ENCODE peak calls at places on chromosomes 16 and 17, in four cellular contexts. V is AG04449, M is M059J, A is psoas muscle. W is an unnamed sample.

GRCh38 chr17:4539576-4540223 is 15.5 kb downstream of the MYBBP1A start:
- DNase-seq in V (no peak), M (no peak), A (no peak), W (no peak)

GRCh38 chr17:62892870-62893338 is 73.1 kb upstream of the TANC2 start:
- DNase-seq in V (peak), M (peak), A (no peak), W (no peak)

GRCh38 chr17:63436523-63437110 is 9.5 kb downstream of the CYB561 start:
- DNase-seq in V (no peak), M (no peak), A (no peak), W (no peak)

GRCh38 chr17:14389656-14390055 is 88.8 kb downstream of the HS3ST3B1 start:
- DNase-seq in V (no peak), M (no peak), A (no peak), W (no peak)

GRCh38 chr16:56948234-56948633 is 13.5 kb upstream of the CETP start:
- DNase-seq in V (no peak), M (no peak), A (no peak), W (no peak)

GRCh38 chr16:84663433-84664101 is 15.3 kb downstream of the KLHL36 start:
- DNase-seq in V (no peak), M (no peak), A (no peak), W (no peak)

GRCh38 chr17:81392909-81393654 is 2.2 kb upstream of the BAHCC1 start:
- DNase-seq in V (no peak), M (no peak), A (peak), W (no peak)

GRCh38 chr16:81623365-81624102 is 155.6 kb upstream of the PLCG2 start:
- DNase-seq in V (no peak), M (peak), A (no peak), W (no peak)